ENCODE peak calls at places on chromosomes 7 and 10, in ten cellular contexts. V is NCI-H1092; M is activated CD4-positive, alpha-beta T cell treated with anti-CD3 and anti-CD28 coated beads, Interleukin-2, amount 10 ng/mL, durations not matched to agents 7 days and 5 days; J is activated CD8-positive, alpha-beta memory T cell treated with anti-CD3 and anti-CD28 coated beads, Interleukin-2, amount 10 ng/mL, durations not matched to agents 7 days and 5 days; D is EH; K is fibroblast of the conjunctiva; S is stimulated activated CD8-positive, alpha-beta memory T cell treated with anti-CD3 and anti-CD28 coated beads, Interleukin-15, amount 100 ng/mL, for 1 hour; Q is LoVo; A is kidney tubule cell; O is T-helper 22 cell. G is an unnamed sample.

GRCh38 chr10:78424721-78425120 is 391.1 kb downstream of the RPS24 start:
- DNase-seq in V (no peak), M (no peak), J (no peak), D (no peak), K (no peak), S (no peak), Q (peak), A (no peak), O (no peak), G (peak)

GRCh38 chr7:4136501-4137110 is 545.5 kb upstream of the FOXK1 start:
- DNase-seq in V (no peak), M (no peak), J (no peak), D (no peak), K (no peak), S (no peak), Q (no peak), A (no peak), O (no peak), G (no peak)

GRCh38 chr10:49612513-49613159 is 1.2 kb upstream of the CHAT start:
- DNase-seq in V (no peak), M (no peak), J (no peak), D (no peak), K (no peak), S (no peak), Q (peak), A (no peak), O (no peak), G (no peak)

GRCh38 chr7:91212592-91212991 is 51.6 kb upstream of the FZD1 start:
- DNase-seq in V (no peak), M (no peak), J (no peak), D (peak), K (no peak), S (no peak), Q (no peak), A (no peak), O (no peak), G (no peak)

GRCh38 chr7:52261052-52261451 is 774.4 kb upstream of the POM121L12 start:
- DNase-seq in V (no peak), M (no peak), J (no peak), D (no peak), K (no peak), S (no peak), Q (no peak), A (peak), O (no peak), G (no peak)

GRCh38 chr7:149245244-149245643 is 5.8 kb downstream of the ZNF212 start:
- DNase-seq in V (no peak), M (no peak), J (peak), D (peak), K (no peak), S (no peak), Q (no peak), A (peak), O (no peak), G (no peak)

GRCh38 chr7:132613737-132614136 is 37.5 kb upstream of the PLXNA4 start:
- DNase-seq in V (no peak), M (no peak), J (no peak), D (no peak), K (no peak), S (no peak), Q (no peak), A (no peak), O (no peak), G (no peak)

GRCh38 chr10:29160110-29160669 is 128.7 kb upstream of the LYZL1 start:
- DNase-seq in V (no peak), M (no peak), J (no peak), D (peak), K (no peak), S (no peak), Q (peak), A (peak), O (no peak), G (peak)

GRCh38 chr7:150942591-150943452 is 35.3 kb downstream of the KCNH2 start:
- DNase-seq in V (no peak), M (no peak), J (no peak), D (no peak), K (no peak), S (no peak), Q (no peak), A (no peak), O (no peak), G (no peak)

GRCh38 chr10:12430406-12430982 is 81.1 kb downstream of the CAMK1D start:
- DNase-seq in V (no peak), M (no peak), J (no peak), D (no peak), K (no peak), S (no peak), Q (no peak), A (no peak), O (no peak), G (no peak)

GRCh38 chr7:155860840-155861479 is 48.7 kb upstream of the SHH start:
- DNase-seq in V (peak), M (peak), J (peak), D (no peak), K (peak), S (no peak), Q (peak), A (peak), O (no peak), G (no peak)

GRCh38 chr7:10128748-10129147 is 844.9 kb upstream of the PHF14 start:
- DNase-seq in V (no peak), M (no peak), J (no peak), D (no peak), K (no peak), S (no peak), Q (no peak), A (no peak), O (no peak), G (no peak)

GRCh38 chr10:116385994-116386809 is 41.4 kb upstream of the PNLIPRP3 start:
- DNase-seq in V (peak), M (peak), J (no peak), D (peak), K (peak), S (no peak), Q (peak), A (peak), O (no peak), G (peak)

GRCh38 chr10:17793041-17793440 is 16.1 kb upstream of the MRC1 start:
- DNase-seq in V (no peak), M (no peak), J (no peak), D (peak), K (no peak), S (no peak), Q (no peak), A (no peak), O (no peak), G (no peak)

GRCh38 chr10:5305374-5305773 is 59.4 kb upstream of the UCN3 start:
- DNase-seq in V (no peak), M (no peak), J (no peak), D (peak), K (peak), S (no peak), Q (no peak), A (no peak), O (no peak), G (no peak)

GRCh38 chr7:139960158-139960557 is 102.6 kb downstream of the PARP12 start:
- DNase-seq in V (no peak), M (no peak), J (no peak), D (peak), K (peak), S (no peak), Q (no peak), A (peak), O (no peak), G (peak)

GRCh38 chr7:22667562-22668239 is 59.3 kb upstream of the IL6 start:
- DNase-seq in V (no peak), M (no peak), J (no peak), D (peak), K (peak), S (no peak), Q (peak), A (peak), O (no peak), G (no peak)

GRCh38 chr10:590721-591120 is 98.7 kb downstream of the DIP2C start:
- DNase-seq in V (no peak), M (no peak), J (no peak), D (no peak), K (no peak), S (no peak), Q (no peak), A (no peak), O (no peak), G (no peak)

GRCh38 chr7:29623976-29624375 is 60.3 kb downstream of the PRR15 start:
- DNase-seq in V (no peak), M (no peak), J (no peak), D (peak), K (no peak), S (no peak), Q (no peak), A (no peak), O (no peak), G (no peak)

GRCh38 chr7:110861163-110861562 is 229.8 kb upstream of the LRRN3 start:
- DNase-seq in V (no peak), M (no peak), J (no peak), D (no peak), K (no peak), S (no peak), Q (no peak), A (no peak), O (no peak), G (no peak)

GRCh38 chr10:71213761-71214440 is 1.5 kb downstream of the UNC5B start:
- DNase-seq in V (no peak), M (no peak), J (peak), D (peak), K (peak), S (no peak), Q (peak), A (peak), O (no peak), G (peak)

GRCh38 chr10:33497338-33497737 is 162.9 kb upstream of the NRP1 start:
- DNase-seq in V (no peak), M (no peak), J (no peak), D (no peak), K (peak), S (no peak), Q (no peak), A (no peak), O (no peak), G (no peak)

GRCh38 chr10:93629636-93630291 is 17.4 kb downstream of the PDE6C start:
- DNase-seq in V (no peak), M (no peak), J (no peak), D (no peak), K (no peak), S (no peak), Q (no peak), A (no peak), O (no peak), G (no peak)

GRCh38 chr7:55178863-55179773 is 160.3 kb downstream of the EGFR start:
- DNase-seq in V (no peak), M (no peak), J (no peak), D (peak), K (no peak), S (no peak), Q (no peak), A (no peak), O (no peak), G (no peak)

GRCh38 chr7:146116452-146117219 is at the start of gene CNTNAP2:
- DNase-seq in V (peak), M (no peak), J (no peak), D (peak), K (peak), S (no peak), Q (no peak), A (peak), O (no peak), G (no peak)

GRCh38 chr10:74063256-74063655 is 65.3 kb downstream of the VCL start:
- DNase-seq in V (no peak), M (no peak), J (no peak), D (peak), K (no peak), S (no peak), Q (no peak), A (peak), O (no peak), G (no peak)

GRCh38 chr7:28349637-28350036 is 62.7 kb upstream of the CREB5 start:
- DNase-seq in V (no peak), M (no peak), J (no peak), D (no peak), K (no peak), S (no peak), Q (no peak), A (peak), O (no peak), G (no peak)

GRCh38 chr7:3439333-3440030 is 138.4 kb downstream of the SDK1 start:
- DNase-seq in V (no peak), M (no peak), J (no peak), D (peak), K (peak), S (no peak), Q (no peak), A (peak), O (no peak), G (peak)

GRCh38 chr10:1084011-1084950 is 28.1 kb downstream of the WDR37 start:
- DNase-seq in V (no peak), M (no peak), J (no peak), D (no peak), K (no peak), S (no peak), Q (no peak), A (no peak), O (no peak), G (no peak)

GRCh38 chr10:126013489-126014281 is 117.3 kb downstream of the FANK1 start:
- DNase-seq in V (no peak), M (no peak), J (peak), D (peak), K (peak), S (no peak), Q (no peak), A (peak), O (no peak), G (peak)

GRCh38 chr7:134873253-134873652 is 93.8 kb downstream of the CALD1 start:
- DNase-seq in V (no peak), M (no peak), J (no peak), D (peak), K (no peak), S (no peak), Q (no peak), A (peak), O (no peak), G (no peak)

GRCh38 chr7:69213882-69214281 is 384.4 kb upstream of the AUTS2 start:
- DNase-seq in V (no peak), M (no peak), J (no peak), D (peak), K (no peak), S (no peak), Q (no peak), A (no peak), O (no peak), G (no peak)

GRCh38 chr10:29714096-29714874 is 79.5 kb upstream of the SVIL start:
- DNase-seq in V (no peak), M (no peak), J (no peak), D (peak), K (peak), S (no peak), Q (peak), A (peak), O (no peak), G (peak)

GRCh38 chr10:70487824-70488223 is 9.3 kb downstream of the PALD1 start:
- DNase-seq in V (no peak), M (no peak), J (no peak), D (no peak), K (no peak), S (no peak), Q (no peak), A (no peak), O (no peak), G (no peak)

GRCh38 chr10:99906470-99906869 is 103.3 kb downstream of the DNMBP start:
- DNase-seq in V (no peak), M (no peak), J (no peak), D (peak), K (peak), S (no peak), Q (no peak), A (peak), O (no peak), G (no peak)